ENCODE peak calls at places on chromosomes 4 and X, in four cellular contexts. R, Y, K and C are unnamed samples.

GRCh38 chr4:157115613-157116340 is 39.8 kb downstream of the GLRB start:
- DNase-seq in R (no peak), Y (peak; percentile 54), K (no peak), C (no peak)

GRCh38 chrX:19514791-19515614 is at the start of gene MAP3K15:
- DNase-seq in R (peak; percentile 40), Y (no peak), K (no peak), C (no peak)

GRCh38 chr4:33625762-33626161 is 2618.6 kb downstream of the ARAP2 start:
- DNase-seq in R (no peak), Y (no peak), K (no peak), C (no peak)

GRCh38 chr4:9969526-9970398 is 51.5 kb downstream of the SLC2A9 start:
- DNase-seq in R (no peak), Y (no peak), K (no peak), C (no peak)

GRCh38 chr4:102213031-102213430 is 132.3 kb downstream of the SLC39A8 start:
- DNase-seq in R (no peak), Y (no peak), K (no peak), C (no peak)

GRCh38 chr4:2948895-2949781 is 14.1 kb downstream of the NOP14 start:
- DNase-seq in R (no peak), Y (no peak), K (no peak), C (peak; percentile 44)

GRCh38 chrX:85051627-85052026 is 48.0 kb downstream of the APOOL start:
- DNase-seq in R (no peak), Y (no peak), K (no peak), C (no peak)

GRCh38 chr4:79855081-79855480 is 217.9 kb downstream of the ANTXR2 start:
- DNase-seq in R (no peak), Y (no peak), K (no peak), C (no peak)

GRCh38 chr4:138609943-138610350 is 367.8 kb upstream of the SLC7A11 start:
- DNase-seq in R (no peak), Y (peak; percentile 86), K (no peak), C (no peak)

GRCh38 chr4:96149911-96150310 is 310.0 kb downstream of the PDHA2 start:
- DNase-seq in R (no peak), Y (no peak), K (no peak), C (no peak)

GRCh38 chrX:130120321-130120731 is 10.0 kb upstream of the ELF4 start:
- DNase-seq in R (no peak), Y (no peak), K (no peak), C (no peak)

GRCh38 chrX:47361538-47362511 is 8.6 kb upstream of the ZNF157 start:
- DNase-seq in R (peak; percentile 77), Y (peak; percentile 87), K (peak; percentile 70), C (peak; percentile 39)

GRCh38 chr4:33107813-33108212 is 2387.6 kb downstream of the PCDH7 start:
- DNase-seq in R (no peak), Y (no peak), K (no peak), C (no peak)

GRCh38 chr4:26069218-26069617 is 155.2 kb downstream of the SMIM20 start:
- DNase-seq in R (no peak), Y (no peak), K (peak; percentile 5), C (no peak)

GRCh38 chrX:55801811-55802210 is 84.3 kb downstream of the RRAGB start:
- DNase-seq in R (no peak), Y (no peak), K (no peak), C (peak; percentile 3)

GRCh38 chr4:150219841-150220240 is 141.6 kb downstream of the DCLK2 start:
- DNase-seq in R (no peak), Y (peak; percentile 43), K (no peak), C (no peak)

GRCh38 chr4:83075696-83076095 is 38.8 kb downstream of the PLAC8 start:
- DNase-seq in R (no peak), Y (peak; percentile 54), K (no peak), C (no peak)

GRCh38 chr4:27068151-27068862 is 207.7 kb downstream of the STIM2 start:
- DNase-seq in R (no peak), Y (no peak), K (no peak), C (no peak)

GRCh38 chrX:154750301-154751120 is at the start of gene GAB3:
- DNase-seq in R (peak; percentile 63), Y (no peak), K (no peak), C (peak; percentile 56)

GRCh38 chrX:144586756-144587155 is 660.5 kb upstream of the SPANXN1 start:
- DNase-seq in R (no peak), Y (no peak), K (no peak), C (no peak)

GRCh38 chrX:2521092-2521926 is 20.5 kb upstream of the DHRSX start:
- DNase-seq in R (peak; percentile 43), Y (no peak), K (no peak), C (no peak)

GRCh38 chr4:62070291-62070852 is 870.2 kb downstream of the ADGRL3 start:
- DNase-seq in R (no peak), Y (no peak), K (no peak), C (no peak)

GRCh38 chr4:75845992-75846391 is 56.3 kb downstream of the PPEF2 start:
- DNase-seq in R (no peak), Y (no peak), K (no peak), C (no peak)